ENCODE peak calls at places on chromosomes 1 and 21, in four cellular contexts. Q is GM23248, B is OCI-LY7, K is esophagus squamous epithelium. I is an unnamed sample.

GRCh38 chr1:19398309-19398760 is 86.2 kb downstream of the SLC66A1 start:
- DNase-seq in K (no peak), Q (peak; percentile 99), B (no peak), I (no peak)

GRCh38 chr1:214123061-214123784 is 135.4 kb downstream of the PROX1 start:
- DNase-seq in B (peak; percentile 32), Q (peak; percentile 69), K (no peak), I (peak; percentile 5)

GRCh38 chr1:2607681-2608041 is 21.1 kb downstream of the PRXL2B start:
- DNase-seq in Q (no peak), K (no peak), B (no peak), I (no peak)

GRCh38 chr1:64183985-64184440 is 19.4 kb upstream of the UBE2U start:
- DNase-seq in K (no peak), Q (peak; percentile 92), B (no peak), I (no peak)

GRCh38 chr1:24233684-24234600 is 46.9 kb upstream of the IFNLR1 start:
- DNase-seq in B (no peak), Q (peak; percentile 48), K (no peak), I (no peak)

GRCh38 chr1:66337249-66337648 is 196.7 kb upstream of the SGIP1 start:
- DNase-seq in K (no peak), B (no peak), Q (no peak), I (no peak)

GRCh38 chr1:5988596-5989285 is 3.5 kb downstream of the NPHP4 start:
- DNase-seq in Q (no peak), K (no peak), B (no peak), I (no peak)

GRCh38 chr1:212413902-212414327 is 771 bp downstream of the PACC1 start:
- DNase-seq in K (no peak), Q (peak; percentile 65), B (no peak), I (no peak)

GRCh38 chr1:170578356-170578755 is 46.4 kb downstream of the GORAB start:
- DNase-seq in K (no peak), B (no peak), Q (peak; percentile 38), I (no peak)

GRCh38 chr1:181043025-181043880 is 9.5 kb downstream of the MR1 start:
- DNase-seq in B (no peak), K (no peak), Q (peak; percentile 30), I (no peak)

GRCh38 chr1:85473390-85473789 is 8.4 kb upstream of the DDAH1 start:
- DNase-seq in K (no peak), B (no peak), Q (peak; percentile 60), I (no peak)

GRCh38 chr1:151988405-151988851 is 5.2 kb downstream of the S100A10 start:
- DNase-seq in K (no peak), B (no peak), Q (peak; percentile 83), I (no peak)

GRCh38 chr1:3049905-3050304 is 19.1 kb upstream of the PRDM16 start:
- DNase-seq in B (no peak), Q (no peak), K (no peak), I (no peak)

GRCh38 chr1:94542088-94542671 is 621 bp upstream of the F3 start:
- DNase-seq in B (no peak), Q (peak; percentile 72), K (no peak), I (no peak)

GRCh38 chr1:61082336-61083013 is at the start of gene NFIA:
- DNase-seq in Q (peak; percentile 75), B (peak; percentile 50), K (no peak), I (peak; percentile 23)

GRCh38 chr21:44262338-44263048 is 796 bp upstream of the DNMT3L start:
- DNase-seq in Q (no peak), K (no peak), B (no peak), I (no peak)

GRCh38 chr1:91569411-91570104 is 68.9 kb downstream of the CDC7 start:
- DNase-seq in Q (peak; percentile 99), K (no peak), B (no peak), I (no peak)

GRCh38 chr1:65992160-65993046 is 199.7 kb downstream of the PDE4B start:
- DNase-seq in K (no peak), Q (no peak), B (no peak), I (no peak)

GRCh38 chr1:187010571-187011309 is 182.0 kb downstream of the PLA2G4A start:
- DNase-seq in B (no peak), Q (no peak), K (no peak), I (no peak)

GRCh38 chr1:111747282-111747734 is 8.1 kb upstream of the INKA2 start:
- DNase-seq in K (no peak), Q (peak; percentile 87), B (peak; percentile 83), I (peak; percentile 41)

GRCh38 chr1:60108223-60108622 is 34.7 kb upstream of the C1orf87 start:
- DNase-seq in Q (no peak), K (no peak), B (no peak), I (no peak)

GRCh38 chr1:66624412-66625060 is 90.6 kb downstream of the SGIP1 start:
- DNase-seq in K (no peak), Q (peak; percentile 88), B (no peak), I (no peak)

GRCh38 chr1:41357451-41358151 is 3.6 kb upstream of the FOXO6 start:
- DNase-seq in B (no peak), K (no peak), Q (no peak), I (no peak)

GRCh38 chr1:240441684-240442083 is 170.3 kb downstream of the GREM2 start:
- DNase-seq in B (no peak), Q (no peak), K (no peak), I (no peak)

GRCh38 chr1:157369808-157370521 is 182.3 kb downstream of the FCRL5 start:
- DNase-seq in K (no peak), B (peak; percentile 71), Q (peak; percentile 56), I (peak; percentile 3)

GRCh38 chr1:247857069-247857985 is at the start of gene TRIM58:
- DNase-seq in K (no peak), B (no peak), Q (no peak), I (peak; percentile 24)

GRCh38 chr21:46168659-46169386 is 13.4 kb upstream of the FTCD start:
- DNase-seq in B (no peak), Q (no peak), K (no peak), I (no peak)

GRCh38 chr1:21511579-21512522 is 2.6 kb downstream of the ALPL start:
- DNase-seq in Q (peak; percentile 97), B (no peak), K (no peak), I (no peak)
- H3K27ac ChIP-seq in Q (peak overlapping the region; percentile 70), B (no peak overlapping the region), K (no peak overlapping the region), I (no peak overlapping the region)

GRCh38 chr1:178660484-178660883 is 64.6 kb upstream of the RALGPS2 start:
- DNase-seq in B (no peak), K (no peak), Q (no peak), I (no peak)

GRCh38 chr1:178665579-178665978 is 59.5 kb upstream of the RALGPS2 start:
- DNase-seq in K (no peak), Q (no peak), B (no peak), I (no peak)

GRCh38 chr1:178659789-178660208 is 65.2 kb upstream of the RALGPS2 start:
- DNase-seq in B (peak; percentile 61), Q (no peak), K (no peak), I (no peak)

GRCh38 chr1:178664278-178664677 is 60.8 kb upstream of the RALGPS2 start:
- DNase-seq in B (peak; percentile 85), K (no peak), Q (no peak), I (no peak)
- H3K27ac ChIP-seq in B (peak overlapping the region; percentile 75), K (no peak overlapping the region), Q (no peak overlapping the region), I (no peak overlapping the region)

DNA sequence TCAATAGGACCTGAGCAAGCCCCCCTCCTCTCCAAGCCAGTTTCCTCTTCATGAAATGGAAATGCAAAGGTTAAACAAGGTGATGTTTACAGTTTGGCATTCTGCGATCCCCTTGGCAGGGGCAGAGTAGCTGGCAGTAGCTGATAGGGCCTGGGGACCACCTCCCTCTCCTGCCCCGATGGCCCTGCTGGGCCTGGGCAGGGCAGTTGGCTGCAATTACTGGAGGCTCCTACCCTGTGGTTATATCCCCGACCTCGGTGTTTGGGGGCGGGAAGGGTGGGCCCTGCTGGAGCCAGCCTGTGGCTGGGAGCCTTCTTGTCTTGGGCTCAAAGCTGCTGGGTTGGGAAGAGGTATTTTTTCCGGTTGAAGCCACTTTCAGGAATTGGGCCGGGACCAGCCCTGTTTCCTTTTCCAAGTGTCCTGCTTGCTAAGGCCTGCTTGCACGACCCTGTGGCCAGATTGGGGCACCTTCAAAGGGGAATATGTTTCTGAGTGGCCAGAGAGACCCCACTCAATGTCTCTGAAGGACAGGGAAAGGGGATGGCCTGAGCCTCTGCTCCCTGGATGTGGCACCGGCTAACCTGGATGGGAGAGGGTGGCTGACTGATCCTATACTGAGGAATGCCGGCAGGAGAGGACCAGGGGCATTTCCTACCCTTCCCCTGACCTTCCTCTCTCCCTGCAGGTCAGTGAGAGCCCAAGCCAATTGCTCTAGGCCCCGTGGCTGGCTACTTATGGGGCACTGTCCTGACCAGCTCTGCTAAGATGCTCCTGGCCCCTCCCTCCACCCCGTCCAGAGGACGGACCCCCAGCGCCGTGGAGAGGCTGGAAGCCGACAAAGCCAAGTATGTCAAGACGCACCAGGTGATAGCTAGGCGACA is 1.9 kb downstream of the FAM110D start:
- DNase-seq in K (no peak), Q (no peak), B (no peak), I (no peak)
- H3K27ac ChIP-seq in K (no peak overlapping the region), Q (no peak overlapping the region), B (no peak overlapping the region), I (no peak overlapping the region)

DNA sequence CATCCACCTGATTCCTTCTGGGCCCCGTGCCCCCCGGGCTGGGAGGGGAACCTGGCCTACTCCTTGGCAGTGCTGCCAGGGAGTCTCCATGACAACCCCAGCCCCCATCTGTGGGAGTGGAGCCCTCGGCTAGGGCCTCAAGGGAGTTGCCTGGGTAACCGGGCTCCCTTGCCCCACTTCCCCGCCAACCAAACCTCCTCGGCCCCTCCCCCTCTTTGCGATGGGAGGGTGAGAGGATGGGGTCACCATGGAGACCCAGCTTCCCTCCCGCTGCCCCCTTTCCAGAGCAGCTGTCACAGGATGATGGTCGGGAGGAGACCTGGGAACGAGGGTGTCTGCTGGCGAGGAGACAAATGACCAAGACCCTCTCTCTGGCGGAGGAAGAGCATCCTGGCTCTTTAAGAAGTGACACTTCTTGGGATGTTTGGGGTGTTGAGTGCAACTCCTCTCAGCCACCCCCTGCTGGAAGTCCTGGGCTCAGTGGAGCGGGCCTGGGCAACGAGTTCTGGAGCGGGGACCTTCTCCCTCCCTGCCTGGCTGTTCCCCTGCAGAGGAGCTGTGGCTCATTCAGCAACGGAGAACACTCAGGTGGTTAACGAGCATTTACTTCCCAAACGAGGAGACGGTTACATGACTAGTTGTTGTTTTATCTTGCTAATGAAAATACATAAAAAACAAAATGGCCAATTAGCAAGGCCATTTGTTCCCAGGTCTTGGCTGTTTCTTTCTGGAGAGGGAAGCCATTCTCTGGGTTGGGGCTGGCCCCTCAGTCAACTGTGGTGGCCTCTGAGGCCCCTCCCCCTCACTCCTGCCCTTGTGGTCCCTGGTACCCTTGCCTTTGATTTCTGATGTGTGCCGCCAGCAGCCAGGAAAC is 82.8 kb downstream of the UBIAD1 start:
- DNase-seq in Q (no peak), B (no peak), K (no peak), I (no peak)
- H3K27ac ChIP-seq in Q (no peak overlapping the region), B (no peak overlapping the region), K (no peak overlapping the region), I (no peak overlapping the region)

DNA sequence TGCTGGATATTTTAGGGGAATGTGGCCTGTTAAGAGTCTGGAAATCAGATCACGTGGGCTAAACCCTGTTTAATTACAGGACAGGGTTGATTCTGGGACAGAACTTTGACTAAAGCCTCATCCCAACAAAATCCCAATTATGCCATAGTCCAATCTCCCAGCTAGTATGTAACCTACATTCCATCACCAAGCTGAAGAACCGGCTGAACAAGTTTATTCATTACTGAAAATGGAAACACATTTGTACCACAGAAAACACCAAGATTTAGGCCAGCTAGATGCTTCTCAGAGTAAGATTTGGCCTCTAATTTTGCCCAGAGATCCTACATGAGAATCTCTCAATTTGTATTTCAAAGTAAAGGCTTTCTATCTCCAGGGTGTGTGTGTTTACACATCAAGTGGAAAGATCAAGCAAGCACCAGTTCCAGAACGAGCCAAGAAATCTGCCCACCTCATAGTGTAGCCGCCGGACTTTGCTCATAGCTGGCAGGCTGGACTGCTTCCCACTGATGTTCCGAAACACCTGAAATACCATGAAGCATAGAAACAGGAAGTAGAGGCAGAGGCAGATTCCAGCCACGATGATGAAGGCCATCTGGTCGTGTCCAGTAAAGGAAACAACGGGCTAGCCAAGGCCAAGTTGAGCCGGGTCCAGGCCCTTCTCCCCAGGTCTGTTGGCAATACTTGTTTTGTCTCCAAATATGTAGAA is 86.8 kb downstream of the WLS start:
- DNase-seq in B (no peak), K (no peak), Q (no peak), I (no peak)
- H3K27ac ChIP-seq in B (no peak overlapping the region), K (peak overlapping the region; percentile 6), Q (no peak overlapping the region), I (no peak overlapping the region)